ENCODE peak calls at places on chromosomes 3 and 15, in eight cellular contexts. F is fibroblast of the conjunctiva; I is T-helper 2 cell; R is OCI-M1; U is stimulated activated CD8-positive, alpha-beta memory T cell treated with anti-CD3 and anti-CD28 coated beads, Interleukin-7, amount 100 ng/mL, for 1 hour; J is NCI-H1417; H is activated CD4-positive, alpha-beta memory T cell treated with anti-CD3 and anti-CD28 coated beads for 36 hours; K is C1 segment of cervical spinal cord. G is an unnamed sample.

GRCh38 chr15:87703238-87704111 is 553.1 kb downstream of the NTRK3 start:
- DNase-seq in F (no peak), I (no peak), R (peak), U (no peak), J (no peak), H (no peak), K (no peak), G (no peak)

GRCh38 chr15:57227899-57228298 is 148.4 kb upstream of the CGNL1 start:
- DNase-seq in F (peak), I (no peak), R (no peak), U (no peak), J (no peak), H (no peak), K (no peak), G (no peak)

GRCh38 chr15:83108266-83109219 is 1.1 kb downstream of the TM6SF1 start:
- DNase-seq in F (peak), I (no peak), R (peak), U (no peak), J (no peak), H (peak), K (no peak), G (peak)

GRCh38 chr15:31598620-31599019 is 272.0 kb downstream of the KLF13 start:
- DNase-seq in F (no peak), I (no peak), R (peak), U (no peak), J (peak), H (no peak), K (no peak), G (no peak)

GRCh38 chr3:71760140-71760539 is 6.5 kb downstream of the GPR27 start:
- DNase-seq in F (no peak), I (no peak), R (no peak), U (no peak), J (no peak), H (no peak), K (no peak), G (no peak)

GRCh38 chr3:150076443-150076842 is 105.7 kb upstream of the PFN2 start:
- DNase-seq in F (no peak), I (no peak), R (no peak), U (no peak), J (no peak), H (no peak), K (no peak), G (no peak)

GRCh38 chr3:94234177-94234788 is 171.4 kb downstream of the NSUN3 start:
- DNase-seq in F (peak), I (no peak), R (peak), U (no peak), J (no peak), H (no peak), K (no peak), G (no peak)

GRCh38 chr3:23761440-23761896 is 44.3 kb upstream of the UBE2E1 start:
- DNase-seq in F (no peak), I (no peak), R (peak), U (no peak), J (no peak), H (peak), K (no peak), G (no peak)

GRCh38 chr3:58336135-58336882 is 3.6 kb downstream of the PXK start:
- DNase-seq in F (peak), I (no peak), R (peak), U (no peak), J (no peak), H (no peak), K (no peak), G (no peak)

GRCh38 chr3:187264051-187264450 is 27.5 kb downstream of the MASP1 start:
- DNase-seq in F (peak), I (no peak), R (no peak), U (no peak), J (no peak), H (no peak), K (no peak), G (peak)

GRCh38 chr3:67067251-67067650 is 69.1 kb downstream of the KBTBD8 start:
- DNase-seq in F (no peak), I (no peak), R (no peak), U (no peak), J (no peak), H (no peak), K (no peak), G (no peak)

GRCh38 chr3:184368804-184369183 is 7.3 kb downstream of the POLR2H start:
- DNase-seq in F (peak), I (no peak), R (no peak), U (no peak), J (no peak), H (no peak), K (no peak), G (no peak)

GRCh38 chr15:77037475-77038209 is 33.3 kb downstream of the TSPAN3 start:
- DNase-seq in F (no peak), I (no peak), R (no peak), U (no peak), J (no peak), H (peak), K (no peak), G (no peak)

GRCh38 chr3:187318819-187319616 is 27.5 kb upstream of the MASP1 start:
- DNase-seq in F (peak), I (no peak), R (peak), U (peak), J (peak), H (peak), K (no peak), G (peak)

GRCh38 chr3:59566481-59566975 is 516.7 kb upstream of the CFAP20DC start:
- DNase-seq in F (no peak), I (no peak), R (no peak), U (no peak), J (no peak), H (peak), K (no peak), G (no peak)

GRCh38 chr3:128563439-128563838 is 70.4 kb upstream of the GATA2 start:
- DNase-seq in F (no peak), I (no peak), R (no peak), U (no peak), J (no peak), H (no peak), K (no peak), G (no peak)

GRCh38 chr3:155870945-155871745 is 695 bp downstream of the GMPS start:
- DNase-seq in F (no peak), I (peak), R (peak), U (no peak), J (peak), H (peak), K (peak), G (no peak)

GRCh38 chr3:113802795-113803455 is 35.7 kb upstream of the GRAMD1C start:
- DNase-seq in F (no peak), I (no peak), R (peak), U (no peak), J (no peak), H (no peak), K (no peak), G (no peak)

GRCh38 chr15:49190586-49190985 is 20.5 kb downstream of the GALK2 start:
- DNase-seq in F (no peak), I (no peak), R (peak), U (no peak), J (no peak), H (no peak), K (no peak), G (no peak)

GRCh38 chr3:47005212-47006144 is 26.0 kb downstream of the NBEAL2 start:
- DNase-seq in F (no peak), I (no peak), R (no peak), U (no peak), J (no peak), H (peak), K (no peak), G (no peak)

GRCh38 chr3:29649815-29650547 is 369.1 kb downstream of the RBMS3 start:
- DNase-seq in F (no peak), I (no peak), R (no peak), U (no peak), J (no peak), H (no peak), K (no peak), G (no peak)

GRCh38 chr3:62188547-62189375 is 184.6 kb downstream of the FEZF2 start:
- DNase-seq in F (peak), I (peak), R (peak), U (peak), J (peak), H (peak), K (no peak), G (peak)

GRCh38 chr3:49461443-49462171 is 8.5 kb upstream of the DAG1 start:
- DNase-seq in F (no peak), I (no peak), R (no peak), U (no peak), J (no peak), H (no peak), K (no peak), G (no peak)

GRCh38 chr3:176561826-176562225 is 635.5 kb downstream of the TBL1XR1 start:
- DNase-seq in F (no peak), I (no peak), R (no peak), U (no peak), J (no peak), H (no peak), K (no peak), G (no peak)

GRCh38 chr15:57654136-57654845 is 52.2 kb upstream of the POLR2M start:
- DNase-seq in F (peak), I (no peak), R (no peak), U (no peak), J (no peak), H (no peak), K (no peak), G (peak)

GRCh38 chr3:101603184-101603583 is 29.2 kb downstream of the PCNP start:
- DNase-seq in F (no peak), I (no peak), R (no peak), U (no peak), J (no peak), H (no peak), K (no peak), G (no peak)

GRCh38 chr3:60424942-60425341 is 826.3 kb downstream of the FHIT start:
- DNase-seq in F (no peak), I (no peak), R (no peak), U (no peak), J (no peak), H (no peak), K (no peak), G (no peak)

GRCh38 chr3:192897005-192897404 is 20.7 kb downstream of the MB21D2 start:
- DNase-seq in F (no peak), I (no peak), R (no peak), U (no peak), J (no peak), H (no peak), K (no peak), G (no peak)

GRCh38 chr3:101495552-101495951 is 17.5 kb downstream of the SENP7 start:
- DNase-seq in F (no peak), I (no peak), R (no peak), U (no peak), J (no peak), H (no peak), K (no peak), G (no peak)

GRCh38 chr3:76497636-76498035 is 542.3 kb upstream of the ROBO2 start:
- DNase-seq in F (no peak), I (no peak), R (no peak), U (no peak), J (no peak), H (no peak), K (no peak), G (peak)